ENCODE peak calls at places on chromosomes 7 and 10, in four cellular contexts. X is heart right ventricle, T is fibroblast of lung, E is HCT116. V is an unnamed sample. For H3K4me1, the result is how much of the 10 kb centered on the place peaks cover.

GRCh38 chr10:79245539-79246208 is 101.6 kb upstream of the PPIF start:
- DNase-seq in E (no peak), X (peak), T (no peak), V (no peak)

GRCh38 chr10:7362451-7362850 is 48.4 kb downstream of the SFMBT2 start:
- DNase-seq in T (no peak), E (no peak), X (no peak), V (no peak)

GRCh38 chr10:13803566-13804554 is 217.1 kb downstream of the PRPF18 start:
- DNase-seq in T (peak), X (no peak), E (no peak), V (no peak)

GRCh38 chr7:45919231-45919825 is 1.7 kb downstream of the IGFBP3 start:
- DNase-seq in T (no peak), X (no peak), E (no peak), V (no peak)

GRCh38 chr10:60282771-60283353 is 106.8 kb downstream of the ANK3 start:
- DNase-seq in X (no peak), T (peak), E (no peak), V (no peak)

GRCh38 chr7:21762469-21762868 is 183.2 kb downstream of the CDCA7L start:
- DNase-seq in X (no peak), E (no peak), T (no peak), V (no peak)

GRCh38 chr7:128069367-128070364 is 38.4 kb upstream of the LRRC4 start:
- DNase-seq in X (no peak), T (no peak), E (no peak), V (no peak)

GRCh38 chr10:7084255-7085005 is 326.4 kb downstream of the SFMBT2 start:
- DNase-seq in E (no peak), T (peak), X (no peak), V (no peak)

GRCh38 chr7:115227473-115228235 is 305.8 kb downstream of the MDFIC start:
- DNase-seq in T (no peak), X (no peak), E (no peak), V (no peak)

GRCh38 chr7:101167645-101168411 is 2.5 kb upstream of the VGF start:
- DNase-seq in X (no peak), T (no peak), E (no peak), V (no peak)

GRCh38 chr10:77116904-77117303 is 520.7 kb downstream of the KCNMA1 start:
- DNase-seq in T (no peak), X (no peak), E (no peak), V (no peak)

GRCh38 chr10:13815766-13816165 is 229.0 kb downstream of the PRPF18 start:
- DNase-seq in T (peak), X (no peak), E (no peak), V (no peak)

GRCh38 chr7:41046221-41046761 is 656.6 kb downstream of the INHBA start:
- DNase-seq in E (no peak), T (peak), X (peak), V (no peak)

GRCh38 chr10:6062101-6062771 is at the start of gene IL2RA:
- DNase-seq in T (no peak), X (no peak), E (no peak), V (peak)

GRCh38 chr10:132538031-132538789 is 623 bp downstream of the INPP5A start:
- DNase-seq in E (no peak), T (no peak), X (no peak), V (peak)
- H3K4me1 ChIP-seq in E (under half), T (under half), X (half or more), V (under half)

GRCh38 chr7:55193245-55193644 is 171.9 kb upstream of the LANCL2 start:
- DNase-seq in T (peak), X (no peak), E (no peak), V (no peak)

GRCh38 chr7:55191161-55191925 is 172.5 kb downstream of the EGFR start:
- DNase-seq in T (no peak), E (no peak), X (no peak), V (no peak)

GRCh38 chr7:55192718-55193117 is 172.4 kb upstream of the LANCL2 start:
- DNase-seq in T (peak), E (no peak), X (no peak), V (no peak)

GRCh38 chr7:55190511-55191160 is 171.8 kb downstream of the EGFR start:
- DNase-seq in T (no peak), E (no peak), X (no peak), V (no peak)

GRCh38 chr7:55191926-55192692 is 173.0 kb upstream of the LANCL2 start:
- DNase-seq in E (no peak), T (no peak), X (no peak), V (no peak)
- H3K27ac ChIP-seq in E (no peak), T (peak), X (peak), V (no peak)

DNA sequence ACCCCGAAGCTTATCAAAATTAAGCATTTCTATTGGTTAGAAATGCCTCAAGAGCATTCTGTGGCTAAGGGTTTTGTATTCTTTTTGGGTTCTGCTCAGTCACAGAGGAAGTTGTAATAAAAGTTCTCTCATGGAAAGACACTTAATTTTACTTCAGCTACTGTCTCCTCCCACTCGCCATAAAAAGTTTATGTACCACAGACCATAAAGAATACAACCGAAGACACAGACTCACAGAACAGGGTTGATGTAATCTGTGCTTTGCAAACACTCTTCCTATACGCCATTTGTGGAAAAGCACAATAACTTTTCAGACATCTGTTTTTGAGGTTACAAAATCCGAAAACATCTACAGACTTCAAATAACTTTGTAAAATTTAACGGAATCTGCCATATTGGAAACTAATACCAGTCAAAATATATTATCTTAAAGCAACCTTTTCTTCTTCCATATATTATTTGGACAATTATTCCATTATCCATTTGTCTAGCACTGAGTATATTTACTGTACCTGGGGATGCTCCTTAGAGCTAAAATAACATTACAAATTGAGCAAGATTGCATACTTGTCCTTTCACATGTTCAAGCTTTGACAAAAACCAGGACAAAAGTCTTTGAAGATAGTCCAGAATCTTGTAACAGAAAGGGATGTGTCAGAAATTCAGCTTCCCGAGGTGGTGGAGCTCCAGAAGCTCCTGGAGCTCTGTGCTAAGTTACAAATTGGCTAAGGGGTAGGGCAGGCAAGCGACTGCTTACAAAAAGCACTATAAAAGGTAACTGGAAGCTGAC is 219.0 kb upstream of the MEOX2 start:
- DNase-seq in E (no peak), X (no peak), T (no peak), V (no peak)
- H3K4me1 ChIP-seq in E (under half), X (under half), T (under half), V (under half)

GRCh38 chr7:20407585-20408466 is 77.1 kb downstream of the ITGB8 start:
- DNase-seq in E (no peak), T (peak), X (peak), V (no peak)
- H3K27ac ChIP-seq in E (no peak), T (no peak), X (peak), V (no peak)

GRCh38 chr10:121309164-121309563 is 289.1 kb downstream of the FGFR2 start:
- DNase-seq in E (no peak), X (no peak), T (no peak), V (no peak)
- H3K4me1 ChIP-seq in E (under half), X (under half), T (under half), V (under half)

GRCh38 chr10:103442031-103442461 is 10.1 kb downstream of the CALHM2 start:
- DNase-seq in T (peak), X (peak), E (no peak), V (peak)
- H3K27ac ChIP-seq in T (peak), X (peak), E (no peak), V (no peak)

GRCh38 chr10:63201118-63201517 is 68.0 kb downstream of the NRBF2 start:
- DNase-seq in E (no peak), X (no peak), T (no peak), V (no peak)
- H3K4me1 ChIP-seq in E (under half), X (under half), T (under half), V (under half)